ENCODE peak calls at places on chromosomes 7 and 10, in nine cellular contexts. One of them, this sample, is unnamed.

GRCh38 chr10:122029503-122030199 is 40.7 kb downstream of the TACC2 start:
- DNase-seq in GM06990: no peak
- DNase-seq in anterior cingulate cortex: no peak
- DNase-seq in NCI-H2107: no peak
- DNase-seq in erythroblast: no peak
- DNase-seq in mucosa of descending colon: no peak
- DNase-seq in tibial nerve: no peak
- DNase-seq in upper lobe of right lung: no peak
- DNase-seq in kidney: no peak
- DNase-seq in this sample: no peak

GRCh38 chr10:97644961-97645360 is 4.5 kb downstream of the PI4K2A start:
- DNase-seq in anterior cingulate cortex: no peak
- DNase-seq in erythroblast: no peak
- DNase-seq in mucosa of descending colon: no peak
- DNase-seq in GM06990: no peak
- DNase-seq in upper lobe of right lung: no peak
- DNase-seq in tibial nerve: no peak
- DNase-seq in NCI-H2107: no peak
- DNase-seq in kidney: no peak
- DNase-seq in this sample: no peak

GRCh38 chr10:102113261-102113955 is 6.8 kb downstream of the LDB1 start:
- DNase-seq in NCI-H2107: no peak
- DNase-seq in GM06990: no peak
- DNase-seq in tibial nerve: no peak
- DNase-seq in upper lobe of right lung: no peak
- DNase-seq in kidney: no peak
- DNase-seq in erythroblast: peak; percentile 76
- DNase-seq in anterior cingulate cortex: no peak
- DNase-seq in mucosa of descending colon: no peak
- DNase-seq in this sample: no peak

GRCh38 chr7:24573554-24574338 is 494 bp downstream of the PALS2 start:
- DNase-seq in kidney: peak; percentile 83
- DNase-seq in erythroblast: peak; percentile 43
- DNase-seq in upper lobe of right lung: peak; percentile 77
- DNase-seq in mucosa of descending colon: peak; percentile 65
- DNase-seq in tibial nerve: peak; percentile 15
- DNase-seq in anterior cingulate cortex: no peak
- DNase-seq in NCI-H2107: peak; percentile 61
- DNase-seq in GM06990: peak; percentile 75
- DNase-seq in this sample: peak; percentile 93

GRCh38 chr7:77409005-77409738 is 7.0 kb downstream of the GSAP start:
- DNase-seq in anterior cingulate cortex: no peak
- DNase-seq in kidney: no peak
- DNase-seq in mucosa of descending colon: no peak
- DNase-seq in tibial nerve: no peak
- DNase-seq in GM06990: no peak
- DNase-seq in erythroblast: no peak
- DNase-seq in upper lobe of right lung: no peak
- DNase-seq in NCI-H2107: no peak
- DNase-seq in this sample: no peak

GRCh38 chr7:39650676-39651075 is 27.3 kb downstream of the RALA start:
- DNase-seq in anterior cingulate cortex: no peak
- DNase-seq in tibial nerve: no peak
- DNase-seq in upper lobe of right lung: no peak
- DNase-seq in erythroblast: no peak
- DNase-seq in mucosa of descending colon: no peak
- DNase-seq in GM06990: no peak
- DNase-seq in NCI-H2107: no peak
- DNase-seq in kidney: no peak
- DNase-seq in this sample: no peak

GRCh38 chr7:138491612-138492386 is 31.7 kb downstream of the TRIM24 start:
- DNase-seq in mucosa of descending colon: no peak
- DNase-seq in tibial nerve: no peak
- DNase-seq in GM06990: no peak
- DNase-seq in anterior cingulate cortex: no peak
- DNase-seq in kidney: no peak
- DNase-seq in erythroblast: peak; percentile 7
- DNase-seq in NCI-H2107: no peak
- DNase-seq in upper lobe of right lung: no peak
- DNase-seq in this sample: no peak

GRCh38 chr7:124698964-124699363 is 66.6 kb downstream of the GPR37 start:
- DNase-seq in tibial nerve: no peak
- DNase-seq in erythroblast: no peak
- DNase-seq in NCI-H2107: no peak
- DNase-seq in kidney: no peak
- DNase-seq in mucosa of descending colon: no peak
- DNase-seq in upper lobe of right lung: no peak
- DNase-seq in anterior cingulate cortex: no peak
- DNase-seq in GM06990: no peak
- DNase-seq in this sample: no peak

GRCh38 chr10:104736006-104736405 is 94.9 kb downstream of the SORCS3 start:
- DNase-seq in tibial nerve: no peak
- DNase-seq in GM06990: no peak
- DNase-seq in mucosa of descending colon: no peak
- DNase-seq in anterior cingulate cortex: no peak
- DNase-seq in kidney: no peak
- DNase-seq in upper lobe of right lung: no peak
- DNase-seq in erythroblast: no peak
- DNase-seq in NCI-H2107: no peak
- DNase-seq in this sample: no peak

GRCh38 chr7:22319424-22320403 is 37.2 kb downstream of the RAPGEF5 start:
- DNase-seq in NCI-H2107: peak; percentile 87
- DNase-seq in kidney: no peak
- DNase-seq in upper lobe of right lung: no peak
- DNase-seq in mucosa of descending colon: no peak
- DNase-seq in anterior cingulate cortex: no peak
- DNase-seq in tibial nerve: no peak
- DNase-seq in erythroblast: no peak
- DNase-seq in GM06990: no peak
- DNase-seq in this sample: no peak

GRCh38 chr10:5960070-5960972 is 17.0 kb downstream of the IL15RA start:
- DNase-seq in kidney: peak; percentile 39
- DNase-seq in mucosa of descending colon: no peak
- DNase-seq in NCI-H2107: no peak
- DNase-seq in GM06990: no peak
- DNase-seq in upper lobe of right lung: peak; percentile 46
- DNase-seq in erythroblast: no peak
- DNase-seq in anterior cingulate cortex: no peak
- DNase-seq in tibial nerve: no peak
- DNase-seq in this sample: peak; percentile 69

GRCh38 chr7:84490661-84491060 is 296.1 kb upstream of the SEMA3A start:
- DNase-seq in NCI-H2107: no peak
- DNase-seq in upper lobe of right lung: no peak
- DNase-seq in tibial nerve: no peak
- DNase-seq in GM06990: no peak
- DNase-seq in erythroblast: peak; percentile 0
- DNase-seq in anterior cingulate cortex: no peak
- DNase-seq in kidney: no peak
- DNase-seq in mucosa of descending colon: no peak
- DNase-seq in this sample: no peak

GRCh38 chr7:104980969-104981670 is 32.9 kb upstream of the KMT2E start:
- DNase-seq in upper lobe of right lung: no peak
- DNase-seq in anterior cingulate cortex: no peak
- DNase-seq in GM06990: no peak
- DNase-seq in kidney: no peak
- DNase-seq in NCI-H2107: peak; percentile 65
- DNase-seq in erythroblast: peak; percentile 76
- DNase-seq in mucosa of descending colon: no peak
- DNase-seq in tibial nerve: no peak
- DNase-seq in this sample: no peak

GRCh38 chr10:112059220-112059619 is 124.3 kb downstream of the GPAM start:
- DNase-seq in GM06990: no peak
- DNase-seq in erythroblast: no peak
- DNase-seq in kidney: no peak
- DNase-seq in mucosa of descending colon: no peak
- DNase-seq in upper lobe of right lung: no peak
- DNase-seq in anterior cingulate cortex: no peak
- DNase-seq in tibial nerve: no peak
- DNase-seq in NCI-H2107: no peak
- DNase-seq in this sample: no peak

GRCh38 chr7:38630720-38631673 is at the start of gene AMPH:
- DNase-seq in kidney: peak; percentile 87
- DNase-seq in mucosa of descending colon: no peak
- DNase-seq in tibial nerve: no peak
- DNase-seq in upper lobe of right lung: no peak
- DNase-seq in anterior cingulate cortex: no peak
- DNase-seq in NCI-H2107: no peak
- DNase-seq in erythroblast: no peak
- DNase-seq in GM06990: no peak
- DNase-seq in this sample: peak; percentile 94

GRCh38 chr10:49135575-49136313 is 1.9 kb upstream of the FAM170B start:
- DNase-seq in tibial nerve: no peak
- DNase-seq in erythroblast: no peak
- DNase-seq in GM06990: no peak
- DNase-seq in anterior cingulate cortex: no peak
- DNase-seq in upper lobe of right lung: no peak
- DNase-seq in NCI-H2107: no peak
- DNase-seq in kidney: no peak
- DNase-seq in mucosa of descending colon: no peak
- DNase-seq in this sample: no peak

GRCh38 chr7:11346312-11346711 is 372.6 kb downstream of the PHF14 start:
- DNase-seq in GM06990: no peak
- DNase-seq in kidney: no peak
- DNase-seq in mucosa of descending colon: no peak
- DNase-seq in NCI-H2107: no peak
- DNase-seq in anterior cingulate cortex: no peak
- DNase-seq in upper lobe of right lung: no peak
- DNase-seq in erythroblast: peak; percentile 90
- DNase-seq in tibial nerve: no peak
- DNase-seq in this sample: no peak

GRCh38 chr10:116741391-116742351 is 695 bp downstream of the HSPA12A start:
- DNase-seq in mucosa of descending colon: no peak
- DNase-seq in upper lobe of right lung: no peak
- DNase-seq in erythroblast: no peak
- DNase-seq in anterior cingulate cortex: no peak
- DNase-seq in tibial nerve: no peak
- DNase-seq in NCI-H2107: no peak
- DNase-seq in GM06990: no peak
- DNase-seq in kidney: peak; percentile 85
- DNase-seq in this sample: no peak

GRCh38 chr10:75708060-75708459 is 276.6 kb downstream of the LRMDA start:
- DNase-seq in kidney: no peak
- DNase-seq in anterior cingulate cortex: no peak
- DNase-seq in erythroblast: no peak
- DNase-seq in mucosa of descending colon: no peak
- DNase-seq in NCI-H2107: no peak
- DNase-seq in upper lobe of right lung: no peak
- DNase-seq in GM06990: no peak
- DNase-seq in tibial nerve: no peak
- DNase-seq in this sample: no peak

GRCh38 chr7:102302025-102302424 is 15.4 kb downstream of the SH2B2 start:
- DNase-seq in NCI-H2107: no peak
- DNase-seq in upper lobe of right lung: no peak
- DNase-seq in erythroblast: no peak
- DNase-seq in GM06990: no peak
- DNase-seq in anterior cingulate cortex: no peak
- DNase-seq in tibial nerve: no peak
- DNase-seq in kidney: no peak
- DNase-seq in mucosa of descending colon: no peak
- DNase-seq in this sample: no peak

This sample was measured in chondrocyte.